ENCODE peak calls at places on chromosomes 5 and 9, in seven cellular contexts. K is GM23338, Y is HepG2, H is upper lobe of left lung, I is HCT116, A is Panc1, M is GM12878. R is an unnamed sample.

GRCh38 chr5:74974451-74975089 is 77.8 kb downstream of the GCNT4 start:
- ATAC-seq in H (no peak), I (no peak), M (no peak), A (no peak), K (no peak), Y (no peak), R (no peak)

GRCh38 chr5:91311697-91312501 is 71.2 kb downstream of the ARRDC3 start:
- ATAC-seq in H (peak; percentile 94), M (peak; percentile 96), I (peak; percentile 76), A (peak; percentile 94), K (peak; percentile 59), Y (no peak), R (peak; percentile 83)

GRCh38 chr5:109291090-109291489 is 118.7 kb downstream of the PJA2 start:
- ATAC-seq in H (no peak), A (no peak), Y (peak; percentile 99), I (peak; percentile 44), M (no peak), K (peak; percentile 77), R (no peak)

GRCh38 chr9:22240619-22241018 is 206.0 kb upstream of the DMRTA1 start:
- ATAC-seq in M (peak; percentile 83), K (no peak), A (no peak), I (no peak), H (no peak), Y (no peak), R (no peak)

GRCh38 chr5:172370648-172371248 is 83.6 kb downstream of the SH3PXD2B start:
- ATAC-seq in I (peak; percentile 42), M (peak; percentile 65), H (no peak), K (no peak), A (peak; percentile 76), Y (no peak), R (no peak)

GRCh38 chr5:99702565-99702964 is 773.8 kb upstream of the CHD1 start:
- ATAC-seq in H (no peak), K (no peak), Y (no peak), A (no peak), M (no peak), I (no peak), R (no peak)

GRCh38 chr5:168262042-168262743 is 29.3 kb upstream of the WWC1 start:
- ATAC-seq in A (no peak), K (no peak), I (no peak), M (no peak), H (no peak), Y (no peak), R (no peak)

GRCh38 chr9:104107799-104108198 is 13.7 kb downstream of the SMC2 start:
- ATAC-seq in A (no peak), H (no peak), Y (no peak), I (no peak), K (no peak), M (no peak), R (no peak)

GRCh38 chr9:129014611-129015010 is 13.5 kb downstream of the SH3GLB2 start:
- ATAC-seq in H (no peak), I (no peak), M (no peak), Y (no peak), A (no peak), K (no peak), R (no peak)

GRCh38 chr5:137778772-137779564 is 24.8 kb upstream of the HNRNPA0 start:
- ATAC-seq in A (no peak), M (peak; percentile 27), Y (no peak), H (peak; percentile 42), I (peak; percentile 74), K (no peak), R (no peak)

GRCh38 chr9:116952434-116952805 is 265.3 kb downstream of the TRIM32 start:
- ATAC-seq in A (no peak), H (no peak), I (no peak), Y (no peak), M (peak; percentile 46), K (no peak), R (no peak)

DNA sequence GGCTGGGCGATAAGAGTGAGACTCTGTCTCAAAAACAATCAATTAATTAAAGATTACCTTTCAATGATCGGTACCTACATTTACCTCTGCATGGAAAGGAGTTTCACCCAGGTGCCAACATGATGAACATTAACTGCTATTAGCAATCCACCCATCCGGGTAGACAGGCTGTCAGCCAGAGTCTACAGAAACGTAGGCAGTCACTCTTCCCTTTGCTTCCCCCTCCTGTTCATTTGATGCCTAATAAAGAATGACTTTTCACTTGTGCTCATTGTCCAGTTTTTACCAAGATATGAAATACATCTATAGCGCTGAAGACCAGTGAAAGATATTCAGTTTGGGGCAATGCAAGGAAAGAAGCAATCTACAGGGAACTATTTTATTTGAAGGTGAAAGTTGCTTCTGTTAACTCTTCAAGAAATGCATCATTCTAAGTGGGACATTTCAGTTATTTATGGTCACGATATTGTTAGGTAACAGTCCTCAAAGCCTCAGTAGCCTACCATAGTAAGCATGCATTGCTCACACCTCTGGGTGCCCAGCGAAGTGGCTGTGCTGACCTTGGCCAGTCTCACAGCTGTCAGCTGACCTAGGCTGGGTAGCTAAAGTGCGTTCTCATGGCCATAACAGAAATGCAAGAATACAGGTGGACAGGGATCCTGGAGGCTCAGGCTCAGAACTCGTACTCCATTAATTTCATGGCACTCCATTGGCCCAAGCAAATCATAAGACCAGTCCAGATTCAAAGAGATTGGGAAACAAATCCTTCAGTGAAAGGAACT is 87.2 kb upstream of the DMRT1 start:
- ATAC-seq in H (no peak), M (no peak), I (no peak), K (no peak), A (no peak), Y (no peak), R (no peak)
- TF ChIP-seq POLR2AphosphoS5 in H (no peak), M (no peak), I (no peak), K (no peak), A (no peak), Y (no peak), R (no peak)

GRCh38 chr5:6359534-6359933 is 18.8 kb downstream of the MED10 start:
- ATAC-seq in I (no peak), A (peak; percentile 39), K (no peak), H (no peak), Y (no peak), M (no peak), R (no peak)
- TF ChIP-seq POLR2AphosphoS5 in I (no peak), A (no peak), K (no peak), H (no peak), Y (no peak), M (no peak), R (no peak)

GRCh38 chr5:170757182-170757601 is 26.3 kb upstream of the GABRP start:
- ATAC-seq in Y (peak; percentile 63), M (peak; percentile 94), I (no peak), H (peak; percentile 22), A (peak; percentile 53), K (no peak), R (peak; percentile 62)
- TF ChIP-seq POLR2AphosphoS5 in Y (no peak), M (no peak), I (no peak), H (no peak), A (no peak), K (no peak), R (peak; percentile 28)

GRCh38 chr5:28903643-28904042 is 1865.3 kb upstream of the CDH9 start:
- ATAC-seq in Y (no peak), I (no peak), A (no peak), M (no peak), H (no peak), K (no peak), R (no peak)
- TF ChIP-seq POLR2AphosphoS5 in Y (no peak), I (no peak), A (no peak), M (no peak), H (no peak), K (no peak), R (no peak)

GRCh38 chr9:8858250-8859161 is 1058.9 kb upstream of the DMAC1 start:
- ATAC-seq in K (peak; percentile 45), I (no peak), H (peak; percentile 51), M (no peak), A (no peak), Y (peak; percentile 39), R (peak; percentile 26)

GRCh38 chr9:8855046-8855445 is 1055.5 kb upstream of the DMAC1 start:
- ATAC-seq in H (no peak), Y (peak; percentile 40), M (no peak), I (no peak), K (no peak), A (no peak), R (no peak)

GRCh38 chr9:8856686-8857329 is 1057.2 kb upstream of the DMAC1 start:
- ATAC-seq in A (no peak), M (no peak), Y (peak; percentile 30), I (no peak), H (peak; percentile 2), K (peak; percentile 23), R (no peak)

GRCh38 chr9:8859416-8859815 is 1059.8 kb upstream of the DMAC1 start:
- ATAC-seq in I (no peak), K (no peak), Y (no peak), H (no peak), M (no peak), A (no peak), R (no peak)

DNA sequence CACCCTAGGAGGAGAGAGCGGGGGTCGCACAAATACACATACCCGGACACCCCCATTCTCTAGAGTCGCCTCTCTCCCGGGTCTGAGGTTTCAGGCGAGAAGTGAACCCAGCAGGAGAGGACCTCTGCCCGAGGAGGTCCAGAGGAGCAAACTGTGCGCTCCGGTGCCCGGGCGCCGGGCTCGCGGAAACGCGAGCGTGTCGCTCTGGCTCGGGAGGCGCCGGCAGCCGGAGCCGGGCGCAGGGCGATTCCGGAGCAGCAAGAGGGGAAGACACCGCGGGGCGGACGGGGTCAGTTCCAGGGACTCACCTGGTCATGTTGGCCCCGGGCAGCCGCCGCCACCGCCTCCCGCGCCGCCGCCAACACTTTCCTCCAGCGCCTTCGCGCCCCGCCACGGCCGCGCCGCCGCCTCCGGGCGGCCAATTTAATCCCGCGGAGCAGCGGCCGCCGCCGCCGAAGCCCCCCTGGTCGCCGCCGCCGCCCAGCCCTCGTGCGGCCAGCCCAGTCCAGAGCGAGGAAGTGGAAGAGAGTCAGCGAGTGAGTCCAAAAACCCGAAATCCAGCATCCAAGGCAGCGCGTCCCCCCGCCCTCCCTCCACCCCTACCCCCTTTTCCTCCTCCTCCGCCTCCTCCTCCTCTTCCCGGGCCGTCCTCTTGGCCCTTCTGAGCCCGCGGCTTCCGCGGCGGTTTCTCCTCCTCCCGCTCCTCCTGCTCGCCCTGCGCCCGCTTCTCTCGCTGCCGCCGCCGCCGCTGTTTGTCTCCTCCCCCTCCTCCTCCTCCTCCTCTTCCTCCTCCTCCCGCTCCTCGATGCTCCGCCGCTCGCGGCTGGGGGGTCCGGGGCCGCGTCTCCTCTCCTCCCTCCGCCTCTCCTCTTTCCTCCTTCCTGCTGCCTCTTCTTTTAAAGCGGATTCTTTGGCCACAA is 1058.0 kb upstream of the DMAC1 start:
- ATAC-seq in Y (peak; percentile 82), I (no peak), H (peak; percentile 90), M (peak; percentile 21), A (no peak), K (peak; percentile 73), R (peak; percentile 76)
- TF ChIP-seq POLR2AphosphoS5 in Y (no peak), I (no peak), H (peak; percentile 23), M (no peak), A (no peak), K (peak; percentile 62), R (no peak)

DNA sequence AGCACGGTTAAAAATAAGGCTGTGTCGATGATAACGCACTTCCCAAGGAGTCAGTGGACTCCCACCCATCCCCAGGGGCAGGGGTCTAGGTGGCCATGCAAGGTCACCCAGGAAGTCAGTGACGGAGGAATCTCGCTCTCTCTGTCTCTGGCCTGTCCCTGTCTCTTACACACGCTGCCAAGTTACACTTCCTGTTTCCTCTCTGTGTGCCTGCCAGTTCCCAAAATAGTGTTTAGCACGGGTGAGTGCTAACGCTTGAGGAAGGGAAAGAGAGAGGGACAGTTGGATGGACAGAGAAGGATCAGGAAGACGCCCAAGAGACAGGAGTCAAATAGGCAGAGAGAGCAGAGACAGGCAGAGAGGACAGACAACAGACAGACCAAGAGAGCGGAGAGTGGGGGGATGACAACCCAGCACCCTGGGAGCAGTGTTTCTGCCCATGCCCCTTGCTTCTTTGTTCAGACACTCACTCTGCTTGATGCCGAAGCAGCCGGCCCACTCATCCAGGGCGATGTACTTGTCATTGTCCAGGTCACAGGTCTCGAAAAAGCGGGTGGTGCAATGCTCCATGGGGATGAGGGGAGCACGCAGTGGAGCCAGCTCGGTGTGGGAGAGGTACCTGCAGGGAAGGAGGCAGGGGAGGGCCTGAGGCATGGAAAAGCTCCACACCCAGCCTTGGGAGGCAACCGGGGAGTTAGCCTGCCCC is 22.9 kb downstream of the SPARC start:
- ATAC-seq in I (no peak), H (peak; percentile 51), K (no peak), A (no peak), Y (no peak), M (peak; percentile 32), R (peak; percentile 65)
- TF ChIP-seq POLR2AphosphoS5 in I (no peak), H (peak; percentile 58), K (no peak), A (no peak), Y (no peak), M (no peak), R (no peak)